ENCODE peak calls at places on chromosomes 11 and 22, in four cellular contexts. One of them, this sample, is unnamed.

GRCh38 chr11:3190600-3190999 is 25.5 kb upstream of the OSBPL5 start:
- DNase-seq in upper lobe of right lung: no peak
- DNase-seq in heart left ventricle: no peak
- DNase-seq in fibroblast of villous mesenchyme: no peak
- DNase-seq in this sample: no peak

GRCh38 chr11:31487848-31488247 is 21.6 kb downstream of the IMMP1L start:
- DNase-seq in upper lobe of right lung: no peak
- DNase-seq in heart left ventricle: no peak
- DNase-seq in fibroblast of villous mesenchyme: peak
- DNase-seq in this sample: no peak

GRCh38 chr22:29663230-29663826 is 56.5 kb upstream of the CABP7 start:
- DNase-seq in upper lobe of right lung: no peak
- DNase-seq in fibroblast of villous mesenchyme: peak
- DNase-seq in heart left ventricle: no peak
- DNase-seq in this sample: no peak

GRCh38 chr11:2270322-2271076 is at the start of gene ASCL2:
- DNase-seq in fibroblast of villous mesenchyme: no peak
- DNase-seq in heart left ventricle: no peak
- DNase-seq in upper lobe of right lung: peak
- DNase-seq in this sample: no peak

GRCh38 chr11:61737131-61737530 is 15.3 kb upstream of the MYRF start:
- DNase-seq in fibroblast of villous mesenchyme: no peak
- DNase-seq in heart left ventricle: no peak
- DNase-seq in upper lobe of right lung: no peak
- DNase-seq in this sample: no peak

GRCh38 chr22:47409501-47410275 is 647.2 kb downstream of the TBC1D22A start:
- DNase-seq in upper lobe of right lung: peak
- DNase-seq in heart left ventricle: no peak
- DNase-seq in fibroblast of villous mesenchyme: no peak
- DNase-seq in this sample: no peak

GRCh38 chr11:47373876-47374820 is 4.2 kb downstream of the SPI1 start:
- DNase-seq in upper lobe of right lung: peak
- DNase-seq in fibroblast of villous mesenchyme: peak
- DNase-seq in heart left ventricle: peak
- DNase-seq in this sample: peak

GRCh38 chr11:102191832-102192231 is 81.6 kb downstream of the YAP1 start:
- DNase-seq in heart left ventricle: no peak
- DNase-seq in upper lobe of right lung: no peak
- DNase-seq in fibroblast of villous mesenchyme: peak
- DNase-seq in this sample: no peak

GRCh38 chr11:80722616-80723015 is 1281.8 kb upstream of the TENM4 start:
- DNase-seq in heart left ventricle: no peak
- DNase-seq in fibroblast of villous mesenchyme: peak
- DNase-seq in upper lobe of right lung: no peak
- DNase-seq in this sample: no peak

GRCh38 chr11:80726236-80726635 is 1285.4 kb upstream of the TENM4 start:
- DNase-seq in heart left ventricle: no peak
- DNase-seq in upper lobe of right lung: no peak
- DNase-seq in fibroblast of villous mesenchyme: no peak
- DNase-seq in this sample: no peak

GRCh38 chr11:80724366-80724765 is 1283.5 kb upstream of the TENM4 start:
- DNase-seq in heart left ventricle: no peak
- DNase-seq in fibroblast of villous mesenchyme: no peak
- DNase-seq in upper lobe of right lung: no peak
- DNase-seq in this sample: no peak

DNA sequence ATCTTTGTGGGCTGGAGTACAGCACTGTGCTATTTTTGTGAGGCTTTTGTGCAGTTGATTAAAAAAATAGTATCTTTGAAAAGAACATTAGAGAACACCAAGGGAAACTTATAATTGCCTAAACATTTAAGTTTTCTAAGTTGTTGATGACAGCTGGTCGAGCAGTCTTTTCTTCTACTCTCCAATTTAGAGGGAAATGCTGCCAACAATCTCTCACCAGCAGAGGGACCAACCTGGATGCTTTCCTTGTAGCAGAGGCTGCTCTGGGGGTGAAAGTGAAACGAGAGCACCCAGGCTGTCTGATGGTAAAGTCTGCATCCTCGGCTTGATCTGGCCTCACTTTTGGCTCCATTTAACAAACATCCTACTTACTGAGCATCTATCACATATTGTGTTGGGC is 1286.5 kb upstream of the TENM4 start:
- DNase-seq in heart left ventricle: no peak
- DNase-seq in upper lobe of right lung: no peak
- DNase-seq in fibroblast of villous mesenchyme: peak
- DNase-seq in this sample: no peak
- TF ChIP-seq CTCF in heart left ventricle: no peak
- TF ChIP-seq CTCF in upper lobe of right lung: no peak
- TF ChIP-seq CTCF in fibroblast of villous mesenchyme: peak
- TF ChIP-seq CTCF in this sample: no peak

DNA sequence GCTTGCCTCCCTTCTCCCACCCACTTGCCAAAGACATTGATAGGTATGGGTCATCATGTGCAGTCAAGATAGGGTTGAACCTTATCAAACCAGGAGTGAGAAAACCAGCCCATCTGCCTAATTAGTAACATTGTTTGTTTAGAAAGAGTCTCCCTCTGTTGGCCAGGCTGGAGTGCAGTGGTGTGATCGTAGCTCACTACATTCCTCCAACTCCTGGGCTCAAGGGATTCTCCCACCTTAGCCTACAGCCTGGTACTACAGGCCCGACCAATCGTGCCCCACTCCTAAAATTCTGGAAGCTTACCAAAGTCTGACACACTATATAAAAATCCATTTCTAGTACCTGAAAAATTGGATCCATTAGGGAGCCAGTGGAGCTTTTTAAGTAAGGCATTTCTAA is 4.5 kb downstream of the C11orf71 start:
- DNase-seq in upper lobe of right lung: no peak
- DNase-seq in heart left ventricle: no peak
- DNase-seq in fibroblast of villous mesenchyme: no peak
- DNase-seq in this sample: no peak
- TF ChIP-seq CTCF in upper lobe of right lung: peak
- TF ChIP-seq CTCF in heart left ventricle: no peak
- TF ChIP-seq CTCF in fibroblast of villous mesenchyme: peak
- TF ChIP-seq CTCF in this sample: no peak

DNA sequence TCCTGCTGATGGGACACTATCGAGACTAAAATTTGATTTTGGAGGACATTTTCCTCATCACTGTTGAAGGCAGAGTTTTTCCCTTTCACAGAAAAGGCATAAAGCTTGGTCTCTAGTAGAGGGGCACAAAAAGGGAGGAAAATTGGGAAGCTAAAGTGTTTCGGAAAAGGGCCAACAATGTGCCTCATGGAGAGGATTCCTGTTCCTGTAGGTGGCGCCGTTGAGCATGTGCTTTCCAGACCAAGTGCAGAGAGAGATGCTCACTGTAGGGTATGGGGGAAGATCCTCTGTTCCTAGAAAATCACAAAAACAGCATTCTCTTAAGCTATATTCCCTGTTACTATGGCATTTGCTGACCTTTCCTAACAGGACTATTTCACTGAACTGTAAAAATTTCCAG is 18.4 kb upstream of the OR4C5 start:
- DNase-seq in fibroblast of villous mesenchyme: no peak
- DNase-seq in upper lobe of right lung: no peak
- DNase-seq in heart left ventricle: no peak
- DNase-seq in this sample: no peak
- TF ChIP-seq CTCF in fibroblast of villous mesenchyme: no peak
- TF ChIP-seq CTCF in upper lobe of right lung: no peak
- TF ChIP-seq CTCF in heart left ventricle: no peak
- TF ChIP-seq CTCF in this sample: no peak

GRCh38 chr22:45594123-45594941 is 77.3 kb upstream of the ATXN10 start:
- DNase-seq in heart left ventricle: no peak
- DNase-seq in upper lobe of right lung: no peak
- DNase-seq in fibroblast of villous mesenchyme: no peak
- DNase-seq in this sample: no peak
- TF ChIP-seq CTCF in heart left ventricle: no peak
- TF ChIP-seq CTCF in upper lobe of right lung: no peak
- TF ChIP-seq CTCF in fibroblast of villous mesenchyme: no peak
- TF ChIP-seq CTCF in this sample: no peak

DNA sequence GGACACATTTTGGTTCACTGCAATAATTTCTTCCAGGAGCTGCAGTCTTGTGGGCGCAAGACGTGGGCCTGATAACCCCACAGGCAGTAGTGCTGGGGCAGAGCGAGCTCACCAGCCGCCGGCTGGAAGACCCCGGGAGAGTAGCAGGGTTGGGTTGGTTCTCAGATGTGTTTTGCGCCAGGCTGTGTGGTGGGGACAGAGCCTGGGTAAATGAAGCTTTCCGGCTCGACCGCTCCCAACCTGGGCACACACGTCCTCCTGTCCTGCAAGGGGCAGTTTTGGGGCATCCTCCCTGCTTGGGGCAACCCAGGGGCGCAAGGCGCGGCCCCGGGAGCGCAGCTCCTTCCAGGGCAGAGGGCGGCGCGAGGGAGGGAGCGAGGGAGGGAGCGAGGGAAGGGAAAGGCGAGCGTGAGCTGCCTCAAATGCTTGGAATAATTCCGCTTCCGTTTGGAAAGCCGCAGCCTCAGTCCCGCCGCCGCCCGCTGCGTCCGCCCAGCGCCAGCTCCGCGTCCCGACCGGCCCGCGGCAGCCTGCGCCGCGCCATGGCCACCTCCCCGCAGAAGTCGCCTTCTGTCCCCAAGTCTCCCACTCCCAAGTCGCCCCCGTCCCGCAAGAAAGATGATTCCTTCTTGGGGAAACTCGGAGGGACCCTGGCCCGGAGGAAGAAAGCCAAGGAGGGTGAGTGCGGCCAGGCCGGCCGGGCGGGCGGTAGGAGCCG is at the start of gene PARVA:
- DNase-seq in heart left ventricle: peak
- DNase-seq in upper lobe of right lung: peak
- DNase-seq in fibroblast of villous mesenchyme: peak
- DNase-seq in this sample: peak
- TF ChIP-seq CTCF in heart left ventricle: no peak
- TF ChIP-seq CTCF in upper lobe of right lung: peak
- TF ChIP-seq CTCF in fibroblast of villous mesenchyme: no peak
- TF ChIP-seq CTCF in this sample: no peak

This sample was measured in thyroid gland.